ENCODE peak calls at places on chromosomes 13 and 19, in eight cellular contexts. One of them, this sample, is unnamed.
A peak's percentile ranks its signal among the peaks of the same experiment; 100 is the strongest.

GRCh38 chr19:1651548-1652394 is 644 bp downstream of the TCF3 start:
- DNase-seq in hippocampal formation: no peak
- DNase-seq in Calu3: no peak
- DNase-seq in iPS-NIHi11: peak; percentile 59
- DNase-seq in activated naive CD4-positive, alpha-beta T cell treated with anti-CD3 and anti-CD28 coated beads for 36 hours: peak; percentile 58
- DNase-seq in brain pericyte: no peak
- DNase-seq in activated CD4-positive, alpha-beta T cell treated with anti-CD3 and anti-CD28 coated beads, Interleukin-2, amount 50 U/mL, for 24 hours: no peak
- DNase-seq in OCI-LY7: peak; percentile 59
- DNase-seq in this sample: no peak

GRCh38 chr19:9881720-9882119 is 46.6 kb downstream of the PIN1 start:
- DNase-seq in hippocampal formation: no peak
- DNase-seq in Calu3: peak; percentile 14
- DNase-seq in iPS-NIHi11: no peak
- DNase-seq in activated naive CD4-positive, alpha-beta T cell treated with anti-CD3 and anti-CD28 coated beads for 36 hours: no peak
- DNase-seq in brain pericyte: no peak
- DNase-seq in activated CD4-positive, alpha-beta T cell treated with anti-CD3 and anti-CD28 coated beads, Interleukin-2, amount 50 U/mL, for 24 hours: no peak
- DNase-seq in OCI-LY7: no peak
- DNase-seq in this sample: no peak

GRCh38 chr13:62210951-62211350 is 795.3 kb upstream of the PCDH20 start:
- DNase-seq in hippocampal formation: no peak
- DNase-seq in Calu3: no peak
- DNase-seq in iPS-NIHi11: no peak
- DNase-seq in activated naive CD4-positive, alpha-beta T cell treated with anti-CD3 and anti-CD28 coated beads for 36 hours: no peak
- DNase-seq in brain pericyte: no peak
- DNase-seq in activated CD4-positive, alpha-beta T cell treated with anti-CD3 and anti-CD28 coated beads, Interleukin-2, amount 50 U/mL, for 24 hours: no peak
- DNase-seq in OCI-LY7: no peak
- DNase-seq in this sample: no peak

GRCh38 chr19:42122691-42123607 is 9.3 kb downstream of the POU2F2 start:
- DNase-seq in hippocampal formation: no peak
- DNase-seq in Calu3: no peak
- DNase-seq in iPS-NIHi11: no peak
- DNase-seq in activated naive CD4-positive, alpha-beta T cell treated with anti-CD3 and anti-CD28 coated beads for 36 hours: peak; percentile 91
- DNase-seq in brain pericyte: no peak
- DNase-seq in activated CD4-positive, alpha-beta T cell treated with anti-CD3 and anti-CD28 coated beads, Interleukin-2, amount 50 U/mL, for 24 hours: peak; percentile 81
- DNase-seq in OCI-LY7: peak; percentile 61
- DNase-seq in this sample: no peak

GRCh38 chr19:7515091-7515470 is 822 bp upstream of the ZNF358 start:
- DNase-seq in hippocampal formation: no peak
- DNase-seq in Calu3: no peak
- DNase-seq in iPS-NIHi11: no peak
- DNase-seq in activated naive CD4-positive, alpha-beta T cell treated with anti-CD3 and anti-CD28 coated beads for 36 hours: no peak
- DNase-seq in brain pericyte: no peak
- DNase-seq in activated CD4-positive, alpha-beta T cell treated with anti-CD3 and anti-CD28 coated beads, Interleukin-2, amount 50 U/mL, for 24 hours: no peak
- DNase-seq in OCI-LY7: no peak
- DNase-seq in this sample: peak; percentile 12

GRCh38 chr13:50215389-50215788 is 200.1 kb downstream of the KCNRG start:
- DNase-seq in hippocampal formation: no peak
- DNase-seq in Calu3: no peak
- DNase-seq in iPS-NIHi11: no peak
- DNase-seq in activated naive CD4-positive, alpha-beta T cell treated with anti-CD3 and anti-CD28 coated beads for 36 hours: no peak
- DNase-seq in brain pericyte: no peak
- DNase-seq in activated CD4-positive, alpha-beta T cell treated with anti-CD3 and anti-CD28 coated beads, Interleukin-2, amount 50 U/mL, for 24 hours: no peak
- DNase-seq in OCI-LY7: no peak
- DNase-seq in this sample: no peak

GRCh38 chr13:19794552-19795143 is 11.9 kb upstream of the PSPC1 start:
- DNase-seq in hippocampal formation: no peak
- DNase-seq in Calu3: peak; percentile 72
- DNase-seq in iPS-NIHi11: peak; percentile 60
- DNase-seq in activated naive CD4-positive, alpha-beta T cell treated with anti-CD3 and anti-CD28 coated beads for 36 hours: no peak
- DNase-seq in brain pericyte: no peak
- DNase-seq in activated CD4-positive, alpha-beta T cell treated with anti-CD3 and anti-CD28 coated beads, Interleukin-2, amount 50 U/mL, for 24 hours: no peak
- DNase-seq in OCI-LY7: no peak
- DNase-seq in this sample: no peak

GRCh38 chr13:21106089-21106488 is 44.7 kb upstream of the LATS2 start:
- DNase-seq in hippocampal formation: no peak
- DNase-seq in Calu3: no peak
- DNase-seq in iPS-NIHi11: no peak
- DNase-seq in activated naive CD4-positive, alpha-beta T cell treated with anti-CD3 and anti-CD28 coated beads for 36 hours: no peak
- DNase-seq in brain pericyte: no peak
- DNase-seq in activated CD4-positive, alpha-beta T cell treated with anti-CD3 and anti-CD28 coated beads, Interleukin-2, amount 50 U/mL, for 24 hours: no peak
- DNase-seq in OCI-LY7: no peak
- DNase-seq in this sample: no peak

GRCh38 chr19:44718441-44719261 is 19.7 kb downstream of the CEACAM16 start:
- DNase-seq in hippocampal formation: peak; percentile 1
- DNase-seq in Calu3: peak; percentile 41
- DNase-seq in iPS-NIHi11: peak; percentile 79
- DNase-seq in activated naive CD4-positive, alpha-beta T cell treated with anti-CD3 and anti-CD28 coated beads for 36 hours: no peak
- DNase-seq in brain pericyte: no peak
- DNase-seq in activated CD4-positive, alpha-beta T cell treated with anti-CD3 and anti-CD28 coated beads, Interleukin-2, amount 50 U/mL, for 24 hours: no peak
- DNase-seq in OCI-LY7: no peak
- DNase-seq in this sample: no peak

GRCh38 chr13:33918199-33918932 is 100.4 kb downstream of the RFC3 start:
- DNase-seq in hippocampal formation: no peak
- DNase-seq in Calu3: no peak
- DNase-seq in iPS-NIHi11: peak; percentile 38
- DNase-seq in activated naive CD4-positive, alpha-beta T cell treated with anti-CD3 and anti-CD28 coated beads for 36 hours: no peak
- DNase-seq in brain pericyte: no peak
- DNase-seq in activated CD4-positive, alpha-beta T cell treated with anti-CD3 and anti-CD28 coated beads, Interleukin-2, amount 50 U/mL, for 24 hours: no peak
- DNase-seq in OCI-LY7: no peak
- DNase-seq in this sample: no peak

GRCh38 chr19:11265785-11266236 is 3.5 kb upstream of the DOCK6 start:
- DNase-seq in hippocampal formation: no peak
- DNase-seq in Calu3: peak; percentile 91
- DNase-seq in iPS-NIHi11: no peak
- DNase-seq in activated naive CD4-positive, alpha-beta T cell treated with anti-CD3 and anti-CD28 coated beads for 36 hours: no peak
- DNase-seq in brain pericyte: no peak
- DNase-seq in activated CD4-positive, alpha-beta T cell treated with anti-CD3 and anti-CD28 coated beads, Interleukin-2, amount 50 U/mL, for 24 hours: no peak
- DNase-seq in OCI-LY7: no peak
- DNase-seq in this sample: no peak

GRCh38 chr13:62387642-62388041 is 972.0 kb upstream of the PCDH20 start:
- DNase-seq in hippocampal formation: no peak
- DNase-seq in Calu3: no peak
- DNase-seq in iPS-NIHi11: no peak
- DNase-seq in activated naive CD4-positive, alpha-beta T cell treated with anti-CD3 and anti-CD28 coated beads for 36 hours: no peak
- DNase-seq in brain pericyte: no peak
- DNase-seq in activated CD4-positive, alpha-beta T cell treated with anti-CD3 and anti-CD28 coated beads, Interleukin-2, amount 50 U/mL, for 24 hours: no peak
- DNase-seq in OCI-LY7: no peak
- DNase-seq in this sample: no peak

GRCh38 chr13:66984241-66984640 is 245.9 kb downstream of the PCDH9 start:
- DNase-seq in hippocampal formation: no peak
- DNase-seq in Calu3: no peak
- DNase-seq in iPS-NIHi11: no peak
- DNase-seq in activated naive CD4-positive, alpha-beta T cell treated with anti-CD3 and anti-CD28 coated beads for 36 hours: no peak
- DNase-seq in brain pericyte: no peak
- DNase-seq in activated CD4-positive, alpha-beta T cell treated with anti-CD3 and anti-CD28 coated beads, Interleukin-2, amount 50 U/mL, for 24 hours: no peak
- DNase-seq in OCI-LY7: no peak
- DNase-seq in this sample: no peak

GRCh38 chr13:78934336-78934735 is 275.4 kb upstream of the OBI1 start:
- DNase-seq in hippocampal formation: no peak
- DNase-seq in Calu3: no peak
- DNase-seq in iPS-NIHi11: no peak
- DNase-seq in activated naive CD4-positive, alpha-beta T cell treated with anti-CD3 and anti-CD28 coated beads for 36 hours: no peak
- DNase-seq in brain pericyte: no peak
- DNase-seq in activated CD4-positive, alpha-beta T cell treated with anti-CD3 and anti-CD28 coated beads, Interleukin-2, amount 50 U/mL, for 24 hours: no peak
- DNase-seq in OCI-LY7: no peak
- DNase-seq in this sample: no peak

GRCh38 chr13:78978381-78978998 is 319.5 kb upstream of the OBI1 start:
- DNase-seq in hippocampal formation: peak; percentile 48
- DNase-seq in Calu3: peak; percentile 8
- DNase-seq in iPS-NIHi11: peak; percentile 53
- DNase-seq in activated naive CD4-positive, alpha-beta T cell treated with anti-CD3 and anti-CD28 coated beads for 36 hours: peak; percentile 63
- DNase-seq in brain pericyte: peak; percentile 4
- DNase-seq in activated CD4-positive, alpha-beta T cell treated with anti-CD3 and anti-CD28 coated beads, Interleukin-2, amount 50 U/mL, for 24 hours: peak; percentile 21
- DNase-seq in OCI-LY7: peak; percentile 66
- DNase-seq in this sample: no peak

GRCh38 chr19:5645409-5645808 is 22.5 kb downstream of the SAFB start:
- DNase-seq in hippocampal formation: no peak
- DNase-seq in Calu3: no peak
- DNase-seq in iPS-NIHi11: no peak
- DNase-seq in activated naive CD4-positive, alpha-beta T cell treated with anti-CD3 and anti-CD28 coated beads for 36 hours: no peak
- DNase-seq in brain pericyte: no peak
- DNase-seq in activated CD4-positive, alpha-beta T cell treated with anti-CD3 and anti-CD28 coated beads, Interleukin-2, amount 50 U/mL, for 24 hours: no peak
- DNase-seq in OCI-LY7: no peak
- DNase-seq in this sample: no peak

GRCh38 chr13:60351326-60351725 is 45.7 kb upstream of the TDRD3 start:
- DNase-seq in hippocampal formation: no peak
- DNase-seq in Calu3: no peak
- DNase-seq in iPS-NIHi11: peak; percentile 30
- DNase-seq in activated naive CD4-positive, alpha-beta T cell treated with anti-CD3 and anti-CD28 coated beads for 36 hours: no peak
- DNase-seq in brain pericyte: peak; percentile 91
- DNase-seq in activated CD4-positive, alpha-beta T cell treated with anti-CD3 and anti-CD28 coated beads, Interleukin-2, amount 50 U/mL, for 24 hours: no peak
- DNase-seq in OCI-LY7: no peak
- DNase-seq in this sample: no peak

GRCh38 chr19:45645068-45645630 is 6.0 kb upstream of the EML2 start:
- DNase-seq in hippocampal formation: peak; percentile 98
- DNase-seq in Calu3: no peak
- DNase-seq in iPS-NIHi11: no peak
- DNase-seq in activated naive CD4-positive, alpha-beta T cell treated with anti-CD3 and anti-CD28 coated beads for 36 hours: peak; percentile 37
- DNase-seq in brain pericyte: no peak
- DNase-seq in activated CD4-positive, alpha-beta T cell treated with anti-CD3 and anti-CD28 coated beads, Interleukin-2, amount 50 U/mL, for 24 hours: no peak
- DNase-seq in OCI-LY7: no peak
- DNase-seq in this sample: peak; percentile 92

GRCh38 chr13:113187263-113187669 is 21.2 kb downstream of the PCID2 start:
- DNase-seq in hippocampal formation: peak; percentile 25
- DNase-seq in Calu3: peak; percentile 74
- DNase-seq in iPS-NIHi11: no peak
- DNase-seq in activated naive CD4-positive, alpha-beta T cell treated with anti-CD3 and anti-CD28 coated beads for 36 hours: peak; percentile 75
- DNase-seq in brain pericyte: peak; percentile 90
- DNase-seq in activated CD4-positive, alpha-beta T cell treated with anti-CD3 and anti-CD28 coated beads, Interleukin-2, amount 50 U/mL, for 24 hours: peak; percentile 66
- DNase-seq in OCI-LY7: no peak
- DNase-seq in this sample: peak; percentile 16

GRCh38 chr13:107730835-107731234 is 484.5 kb downstream of the LIG4 start:
- DNase-seq in hippocampal formation: no peak
- DNase-seq in Calu3: no peak
- DNase-seq in iPS-NIHi11: no peak
- DNase-seq in activated naive CD4-positive, alpha-beta T cell treated with anti-CD3 and anti-CD28 coated beads for 36 hours: no peak
- DNase-seq in brain pericyte: no peak
- DNase-seq in activated CD4-positive, alpha-beta T cell treated with anti-CD3 and anti-CD28 coated beads, Interleukin-2, amount 50 U/mL, for 24 hours: no peak
- DNase-seq in OCI-LY7: no peak
- DNase-seq in this sample: no peak

GRCh38 chr19:4474504-4475136 is 2.5 kb downstream of the HDGFL2 start:
- DNase-seq in hippocampal formation: peak; percentile 28
- DNase-seq in Calu3: no peak
- DNase-seq in iPS-NIHi11: peak; percentile 93
- DNase-seq in activated naive CD4-positive, alpha-beta T cell treated with anti-CD3 and anti-CD28 coated beads for 36 hours: peak; percentile 46
- DNase-seq in brain pericyte: peak; percentile 46
- DNase-seq in activated CD4-positive, alpha-beta T cell treated with anti-CD3 and anti-CD28 coated beads, Interleukin-2, amount 50 U/mL, for 24 hours: no peak
- DNase-seq in OCI-LY7: peak; percentile 72
- DNase-seq in this sample: peak; percentile 48

GRCh38 chr13:110938662-110939421 is 24.0 kb upstream of the ANKRD10 start:
- DNase-seq in hippocampal formation: no peak
- DNase-seq in Calu3: no peak
- DNase-seq in iPS-NIHi11: no peak
- DNase-seq in activated naive CD4-positive, alpha-beta T cell treated with anti-CD3 and anti-CD28 coated beads for 36 hours: no peak
- DNase-seq in brain pericyte: no peak
- DNase-seq in activated CD4-positive, alpha-beta T cell treated with anti-CD3 and anti-CD28 coated beads, Interleukin-2, amount 50 U/mL, for 24 hours: no peak
- DNase-seq in OCI-LY7: no peak
- DNase-seq in this sample: no peak

GRCh38 chr19:4730740-4731171 is 7.1 kb upstream of the DPP9 start:
- DNase-seq in hippocampal formation: no peak
- DNase-seq in Calu3: peak; percentile 57
- DNase-seq in iPS-NIHi11: peak; percentile 58
- DNase-seq in activated naive CD4-positive, alpha-beta T cell treated with anti-CD3 and anti-CD28 coated beads for 36 hours: peak; percentile 77
- DNase-seq in brain pericyte: no peak
- DNase-seq in activated CD4-positive, alpha-beta T cell treated with anti-CD3 and anti-CD28 coated beads, Interleukin-2, amount 50 U/mL, for 24 hours: peak; percentile 39
- DNase-seq in OCI-LY7: peak; percentile 45
- DNase-seq in this sample: no peak

GRCh38 chr19:58568731-58569130 is 4.4 kb downstream of the MZF1 start:
- DNase-seq in hippocampal formation: no peak
- DNase-seq in Calu3: no peak
- DNase-seq in iPS-NIHi11: no peak
- DNase-seq in activated naive CD4-positive, alpha-beta T cell treated with anti-CD3 and anti-CD28 coated beads for 36 hours: peak; percentile 4
- DNase-seq in brain pericyte: no peak
- DNase-seq in activated CD4-positive, alpha-beta T cell treated with anti-CD3 and anti-CD28 coated beads, Interleukin-2, amount 50 U/mL, for 24 hours: no peak
- DNase-seq in OCI-LY7: no peak
- DNase-seq in this sample: no peak

GRCh38 chr13:29991343-29991742 is 140.9 kb upstream of the UBL3 start:
- DNase-seq in hippocampal formation: no peak
- DNase-seq in Calu3: no peak
- DNase-seq in iPS-NIHi11: no peak
- DNase-seq in activated naive CD4-positive, alpha-beta T cell treated with anti-CD3 and anti-CD28 coated beads for 36 hours: no peak
- DNase-seq in brain pericyte: peak; percentile 12
- DNase-seq in activated CD4-positive, alpha-beta T cell treated with anti-CD3 and anti-CD28 coated beads, Interleukin-2, amount 50 U/mL, for 24 hours: no peak
- DNase-seq in OCI-LY7: no peak
- DNase-seq in this sample: no peak

GRCh38 chr13:50319603-50320296 is 304.5 kb downstream of the KCNRG start:
- DNase-seq in hippocampal formation: no peak
- DNase-seq in Calu3: no peak
- DNase-seq in iPS-NIHi11: no peak
- DNase-seq in activated naive CD4-positive, alpha-beta T cell treated with anti-CD3 and anti-CD28 coated beads for 36 hours: no peak
- DNase-seq in brain pericyte: no peak
- DNase-seq in activated CD4-positive, alpha-beta T cell treated with anti-CD3 and anti-CD28 coated beads, Interleukin-2, amount 50 U/mL, for 24 hours: no peak
- DNase-seq in OCI-LY7: no peak
- DNase-seq in this sample: no peak

GRCh38 chr13:97058417-97058816 is 64.1 kb upstream of the OXGR1 start:
- DNase-seq in hippocampal formation: no peak
- DNase-seq in Calu3: no peak
- DNase-seq in iPS-NIHi11: no peak
- DNase-seq in activated naive CD4-positive, alpha-beta T cell treated with anti-CD3 and anti-CD28 coated beads for 36 hours: no peak
- DNase-seq in brain pericyte: no peak
- DNase-seq in activated CD4-positive, alpha-beta T cell treated with anti-CD3 and anti-CD28 coated beads, Interleukin-2, amount 50 U/mL, for 24 hours: no peak
- DNase-seq in OCI-LY7: no peak
- DNase-seq in this sample: no peak

GRCh38 chr13:31905896-31906295 is 125.7 kb upstream of the FRY start:
- DNase-seq in hippocampal formation: no peak
- DNase-seq in Calu3: no peak
- DNase-seq in iPS-NIHi11: peak; percentile 13
- DNase-seq in activated naive CD4-positive, alpha-beta T cell treated with anti-CD3 and anti-CD28 coated beads for 36 hours: no peak
- DNase-seq in brain pericyte: no peak
- DNase-seq in activated CD4-positive, alpha-beta T cell treated with anti-CD3 and anti-CD28 coated beads, Interleukin-2, amount 50 U/mL, for 24 hours: no peak
- DNase-seq in OCI-LY7: no peak
- DNase-seq in this sample: no peak

GRCh38 chr19:4065430-4066175 is 1.1 kb downstream of the ZBTB7A start:
- DNase-seq in hippocampal formation: peak; percentile 88
- DNase-seq in Calu3: peak; percentile 95
- DNase-seq in iPS-NIHi11: peak; percentile 99
- DNase-seq in activated naive CD4-positive, alpha-beta T cell treated with anti-CD3 and anti-CD28 coated beads for 36 hours: peak; percentile 96
- DNase-seq in brain pericyte: peak; percentile 80
- DNase-seq in activated CD4-positive, alpha-beta T cell treated with anti-CD3 and anti-CD28 coated beads, Interleukin-2, amount 50 U/mL, for 24 hours: peak; percentile 94
- DNase-seq in OCI-LY7: peak; percentile 98
- DNase-seq in this sample: peak; percentile 99

GRCh38 chr13:79673310-79673992 is 192.5 kb downstream of the NDFIP2 start:
- DNase-seq in hippocampal formation: no peak
- DNase-seq in Calu3: no peak
- DNase-seq in iPS-NIHi11: no peak
- DNase-seq in activated naive CD4-positive, alpha-beta T cell treated with anti-CD3 and anti-CD28 coated beads for 36 hours: no peak
- DNase-seq in brain pericyte: no peak
- DNase-seq in activated CD4-positive, alpha-beta T cell treated with anti-CD3 and anti-CD28 coated beads, Interleukin-2, amount 50 U/mL, for 24 hours: no peak
- DNase-seq in OCI-LY7: no peak
- DNase-seq in this sample: no peak

GRCh38 chr13:36082396-36082795 is 48.8 kb downstream of the DCLK1 start:
- DNase-seq in hippocampal formation: no peak
- DNase-seq in Calu3: no peak
- DNase-seq in iPS-NIHi11: no peak
- DNase-seq in activated naive CD4-positive, alpha-beta T cell treated with anti-CD3 and anti-CD28 coated beads for 36 hours: no peak
- DNase-seq in brain pericyte: no peak
- DNase-seq in activated CD4-positive, alpha-beta T cell treated with anti-CD3 and anti-CD28 coated beads, Interleukin-2, amount 50 U/mL, for 24 hours: no peak
- DNase-seq in OCI-LY7: no peak
- DNase-seq in this sample: no peak

GRCh38 chr19:3809881-3810707 is 23.9 kb upstream of the MATK start:
- DNase-seq in hippocampal formation: no peak
- DNase-seq in Calu3: no peak
- DNase-seq in iPS-NIHi11: no peak
- DNase-seq in activated naive CD4-positive, alpha-beta T cell treated with anti-CD3 and anti-CD28 coated beads for 36 hours: peak; percentile 62
- DNase-seq in brain pericyte: no peak
- DNase-seq in activated CD4-positive, alpha-beta T cell treated with anti-CD3 and anti-CD28 coated beads, Interleukin-2, amount 50 U/mL, for 24 hours: no peak
- DNase-seq in OCI-LY7: peak; percentile 29
- DNase-seq in this sample: no peak

GRCh38 chr19:4108767-4109625 is 14.9 kb downstream of the MAP2K2 start:
- DNase-seq in hippocampal formation: no peak
- DNase-seq in Calu3: no peak
- DNase-seq in iPS-NIHi11: no peak
- DNase-seq in activated naive CD4-positive, alpha-beta T cell treated with anti-CD3 and anti-CD28 coated beads for 36 hours: peak; percentile 76
- DNase-seq in brain pericyte: no peak
- DNase-seq in activated CD4-positive, alpha-beta T cell treated with anti-CD3 and anti-CD28 coated beads, Interleukin-2, amount 50 U/mL, for 24 hours: peak; percentile 47
- DNase-seq in OCI-LY7: no peak
- DNase-seq in this sample: no peak

GRCh38 chr19:39133431-39134270 is 8.1 kb downstream of the PAK4 start:
- DNase-seq in hippocampal formation: no peak
- DNase-seq in Calu3: no peak
- DNase-seq in iPS-NIHi11: no peak
- DNase-seq in activated naive CD4-positive, alpha-beta T cell treated with anti-CD3 and anti-CD28 coated beads for 36 hours: no peak
- DNase-seq in brain pericyte: no peak
- DNase-seq in activated CD4-positive, alpha-beta T cell treated with anti-CD3 and anti-CD28 coated beads, Interleukin-2, amount 50 U/mL, for 24 hours: no peak
- DNase-seq in OCI-LY7: no peak
- DNase-seq in this sample: no peak